ENCODE peak calls at places on chromosomes 6 and 20, in eight cellular contexts. T, R, C, N, E, Q, D and L are unnamed samples.

GRCh38 chr6:30824698-30825097 is 59.6 kb upstream of the DDR1 start:
- DNase-seq in D (no peak), Q (no peak), C (no peak), T (no peak), E (no peak), R (no peak), N (no peak), L (no peak)

GRCh38 chr6:75204222-75204958 is 1.5 kb downstream of the COL12A1 start:
- DNase-seq in D (peak; percentile 78), T (peak; percentile 59), E (peak; percentile 40), R (peak; percentile 85), N (peak; percentile 19), Q (no peak), C (peak; percentile 96), L (peak; percentile 75)

GRCh38 chr6:24428615-24429014 is 25.9 kb downstream of the MRS2 start:
- DNase-seq in E (no peak), C (peak; percentile 38), Q (no peak), N (no peak), T (no peak), R (no peak), D (no peak), L (no peak)

GRCh38 chr6:167662881-167663205 is 163.9 kb upstream of the AFDN start:
- DNase-seq in E (no peak), C (no peak), D (no peak), N (no peak), Q (no peak), R (no peak), T (no peak), L (no peak)

GRCh38 chr6:111471958-111472357 is 11.1 kb downstream of the REV3L start:
- DNase-seq in C (no peak), E (no peak), R (no peak), T (no peak), Q (no peak), D (no peak), N (no peak), L (no peak)

GRCh38 chr6:11126876-11127275 is 15.4 kb upstream of the ERVFRD-1 start:
- DNase-seq in N (no peak), R (peak; percentile 63), C (peak; percentile 20), Q (no peak), T (no peak), E (peak; percentile 31), D (no peak), L (no peak)

GRCh38 chr6:110664933-110665332 is 150.3 kb downstream of the CDK19 start:
- DNase-seq in Q (no peak), D (no peak), C (peak; percentile 37), T (no peak), N (no peak), R (no peak), E (no peak), L (no peak)

GRCh38 chr6:37717836-37718251 is 20.2 kb upstream of the MDGA1 start:
- DNase-seq in Q (no peak), N (no peak), C (peak; percentile 68), D (no peak), T (no peak), E (no peak), R (no peak), L (no peak)

GRCh38 chr20:36148439-36148838 is 6.1 kb upstream of the EPB41L1 start:
- DNase-seq in C (no peak), R (no peak), Q (no peak), E (no peak), T (no peak), N (no peak), D (no peak), L (no peak)

GRCh38 chr20:20014659-20015058 is 2.5 kb upstream of the NAA20 start:
- DNase-seq in Q (no peak), C (no peak), T (no peak), R (no peak), E (no peak), D (no peak), N (peak; percentile 26), L (no peak)

GRCh38 chr20:19745106-19745505 is 13.0 kb upstream of the RIN2 start:
- DNase-seq in Q (no peak), R (no peak), N (no peak), E (no peak), T (no peak), C (no peak), D (no peak), L (no peak)

GRCh38 chr20:64039293-64040160 is 3.5 kb downstream of the C20orf204 start:
- DNase-seq in E (no peak), R (no peak), N (peak; percentile 19), D (no peak), T (no peak), Q (no peak), C (no peak), L (peak; percentile 86)

GRCh38 chr20:1437222-1437904 is 29.3 kb downstream of the NSFL1C start:
- DNase-seq in D (peak; percentile 89), R (peak; percentile 82), Q (peak; percentile 64), E (peak; percentile 83), N (peak; percentile 79), C (peak; percentile 90), T (no peak), L (peak; percentile 75)

GRCh38 chr20:34938466-34939163 is 17.0 kb downstream of the GSS start:
- DNase-seq in D (peak; percentile 70), T (no peak), N (no peak), E (no peak), R (no peak), Q (no peak), C (peak; percentile 33), L (no peak)

GRCh38 chr20:64106981-64107735 is at the start of gene NPBWR2:
- DNase-seq in Q (no peak), T (no peak), E (no peak), N (peak; percentile 63), D (peak; percentile 55), C (no peak), R (peak; percentile 30), L (peak; percentile 88)

DNA sequence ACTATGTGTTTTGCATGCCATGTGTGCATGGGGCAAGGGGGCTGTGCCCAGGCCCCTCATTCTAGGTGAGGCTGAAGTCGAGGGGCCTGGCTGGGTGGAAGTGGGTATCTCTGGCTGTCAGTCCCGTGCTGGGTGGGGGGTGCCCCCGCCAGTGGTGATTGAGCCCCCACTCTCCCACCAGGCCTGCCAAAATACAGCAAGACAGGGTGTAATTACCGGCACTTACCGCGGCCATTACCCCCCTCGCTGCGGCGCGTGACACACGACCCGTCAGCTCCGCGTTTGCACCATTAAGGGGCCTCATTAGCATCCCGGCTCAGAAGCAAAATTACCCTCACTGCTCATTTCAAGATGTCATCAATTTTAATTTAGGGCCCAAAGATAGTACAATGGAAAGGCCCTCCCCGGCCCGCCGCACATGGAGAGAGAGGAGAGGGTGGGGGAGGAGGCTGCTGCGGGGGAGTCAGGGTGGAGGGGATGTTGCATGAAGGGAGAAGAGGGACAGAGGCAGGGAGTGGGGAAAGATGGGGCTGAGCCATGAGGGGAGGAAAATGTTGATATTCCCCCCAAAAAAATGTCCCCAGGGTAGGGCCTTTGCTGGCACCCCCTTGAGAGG is 39.3 kb downstream of the MDFI start:
- DNase-seq in N (no peak), C (no peak), R (no peak), T (no peak), D (no peak), Q (no peak), E (no peak), L (no peak)
- H3K4me3 ChIP-seq in N (no peak overlapping the region), C (no peak overlapping the region), R (no peak overlapping the region), T (no peak overlapping the region), D (no peak overlapping the region), Q (no peak overlapping the region), E (no peak overlapping the region), L (no peak overlapping the region)

GRCh38 chr6:4208158-4208557 is 72.8 kb upstream of the ECI2 start:
- DNase-seq in C (no peak), T (no peak), D (no peak), Q (no peak), N (no peak), E (no peak), R (no peak), L (no peak)

GRCh38 chr6:4212588-4212987 is 77.2 kb upstream of the ECI2 start:
- DNase-seq in R (no peak), E (no peak), C (peak; percentile 10), Q (no peak), D (no peak), T (no peak), N (no peak), L (no peak)

GRCh38 chr6:4209201-4209600 is 73.8 kb upstream of the ECI2 start:
- DNase-seq in T (no peak), E (no peak), R (no peak), C (no peak), Q (no peak), D (no peak), N (no peak), L (no peak)

GRCh38 chr6:4210619-4211419 is 75.4 kb upstream of the ECI2 start:
- DNase-seq in D (peak; percentile 78), N (peak; percentile 52), R (peak; percentile 78), E (peak; percentile 48), Q (peak; percentile 9), C (peak; percentile 79), T (no peak), L (peak; percentile 71)
- H3K4me3 ChIP-seq in D (no peak overlapping the region), N (no peak overlapping the region), R (no peak overlapping the region), E (no peak overlapping the region), Q (no peak overlapping the region), C (no peak overlapping the region), T (no peak overlapping the region), L (no peak overlapping the region)

DNA sequence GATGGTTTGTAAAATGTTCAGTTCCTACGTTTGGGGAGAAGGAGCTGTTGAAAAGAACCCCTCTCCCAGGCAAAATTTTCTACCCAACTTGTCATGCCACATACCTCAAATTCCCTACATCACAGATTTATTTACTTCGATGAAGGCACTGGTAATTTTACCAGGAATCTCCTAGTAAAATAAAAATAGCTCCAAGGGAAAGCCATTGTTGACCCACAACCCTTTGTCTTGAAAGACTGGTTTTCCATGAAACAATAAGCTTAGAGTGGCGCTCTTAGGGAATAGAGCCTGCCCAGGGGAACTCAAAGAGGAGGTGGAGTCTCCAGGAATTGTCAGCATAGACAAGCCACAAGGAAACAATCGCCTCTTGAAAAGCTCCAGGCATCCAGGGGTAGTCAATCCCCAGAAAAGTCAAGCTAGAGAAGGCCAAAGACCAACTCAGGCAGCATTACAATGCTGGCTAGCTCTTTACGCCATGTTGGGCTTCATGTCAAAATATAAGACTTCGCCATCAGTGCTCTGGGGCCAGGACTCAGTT is 99.2 kb upstream of the RREB1 start:
- DNase-seq in R (peak; percentile 73), T (no peak), N (no peak), E (no peak), Q (no peak), D (no peak), C (no peak), L (peak; percentile 28)
- H3K4me3 ChIP-seq in R (no peak overlapping the region), T (no peak overlapping the region), N (no peak overlapping the region), E (no peak overlapping the region), Q (no peak overlapping the region), D (no peak overlapping the region), C (no peak overlapping the region), L (no peak overlapping the region)

DNA sequence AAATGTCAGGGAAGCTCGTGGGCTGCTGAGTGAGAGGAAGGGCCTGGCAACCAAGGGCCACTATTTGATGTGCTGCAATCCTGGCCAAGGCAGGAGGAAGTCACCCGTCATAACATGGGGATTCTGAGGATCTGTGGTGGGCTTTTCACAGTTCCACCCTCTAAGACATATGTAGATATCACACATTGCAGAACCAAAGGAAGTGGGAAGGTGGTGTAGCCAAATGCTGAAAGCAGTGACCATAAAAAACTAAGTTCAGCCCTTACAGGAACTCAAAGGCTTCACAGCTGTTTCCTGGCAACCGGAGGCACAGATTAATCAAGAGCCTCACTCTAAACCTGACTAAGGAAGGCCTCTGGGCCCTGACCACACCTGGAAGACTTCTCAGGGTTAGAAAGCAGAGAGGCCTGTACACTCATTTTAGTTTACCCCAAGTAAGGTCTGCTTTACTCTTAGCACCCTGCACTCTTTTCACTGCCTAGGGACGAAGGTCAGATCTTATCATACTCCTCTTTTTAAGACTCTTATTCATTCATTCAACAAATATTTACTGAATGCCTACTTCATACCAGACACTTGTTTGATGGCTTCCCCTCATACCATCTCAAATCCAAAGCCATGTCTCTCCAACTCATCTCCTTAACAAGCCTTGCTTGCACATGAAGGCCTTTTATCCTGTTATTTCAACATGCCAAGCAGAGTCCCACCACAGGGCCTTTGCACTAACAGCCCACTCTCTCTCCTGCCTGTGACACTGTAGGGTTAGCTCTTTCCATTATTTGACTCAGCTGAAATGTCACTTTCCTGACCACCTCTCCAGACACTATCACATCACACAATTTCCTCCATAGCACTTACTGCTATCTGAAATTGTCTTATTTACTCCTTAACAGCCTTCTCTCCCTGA is 2.6 kb downstream of the UBE2V1 start:
- DNase-seq in Q (peak; percentile 83), R (peak; percentile 65), T (peak; percentile 33), N (peak; percentile 68), E (peak; percentile 45), C (no peak), D (peak; percentile 80), L (no peak)
- H3K4me3 ChIP-seq in Q (peak overlapping the region; percentile 83), R (no peak overlapping the region), T (no peak overlapping the region), N (peak overlapping the region; percentile 7), E (peak overlapping the region; percentile 3), C (peak overlapping the region; percentile 87), D (no peak overlapping the region), L (no peak overlapping the region)